ENCODE peak calls at places on chromosome 12, in four cellular contexts. One of them, this sample, is unnamed.

GRCh38 chr12:129607756-129608155 is 296.1 kb downstream of the TMEM132D start:
- DNase-seq in astrocyte of the spinal cord: peak; percentile 24
- DNase-seq in cardiac fibroblast: no peak
- DNase-seq in SK-N-SH: no peak
- DNase-seq in this sample: no peak

GRCh38 chr12:47770086-47770726 is 2.8 kb upstream of the SLC48A1 start:
- DNase-seq in astrocyte of the spinal cord: no peak
- DNase-seq in cardiac fibroblast: peak; percentile 63
- DNase-seq in SK-N-SH: no peak
- DNase-seq in this sample: peak; percentile 67

GRCh38 chr12:20946732-20947131 is 136.2 kb downstream of the SLCO1B3 start:
- DNase-seq in cardiac fibroblast: peak; percentile 1
- DNase-seq in astrocyte of the spinal cord: peak; percentile 29
- DNase-seq in SK-N-SH: peak; percentile 5
- DNase-seq in this sample: peak; percentile 12

GRCh38 chr12:6753772-6754356 is 923 bp upstream of the MLF2 start:
- DNase-seq in SK-N-SH: no peak
- DNase-seq in cardiac fibroblast: no peak
- DNase-seq in astrocyte of the spinal cord: no peak
- DNase-seq in this sample: no peak

GRCh38 chr12:80472912-80473500 is 29.0 kb downstream of the PTPRQ start:
- DNase-seq in cardiac fibroblast: peak; percentile 84
- DNase-seq in astrocyte of the spinal cord: peak; percentile 84
- DNase-seq in SK-N-SH: peak; percentile 20
- DNase-seq in this sample: peak; percentile 85

GRCh38 chr12:95984685-95985084 is 11.5 kb downstream of the HAL start:
- DNase-seq in SK-N-SH: no peak
- DNase-seq in cardiac fibroblast: no peak
- DNase-seq in astrocyte of the spinal cord: no peak
- DNase-seq in this sample: no peak

GRCh38 chr12:91576432-91576831 is 393.8 kb upstream of the DCN start:
- DNase-seq in SK-N-SH: no peak
- DNase-seq in cardiac fibroblast: no peak
- DNase-seq in astrocyte of the spinal cord: no peak
- DNase-seq in this sample: no peak

GRCh38 chr12:71871116-71871515 is 31.6 kb downstream of the TBC1D15 start:
- DNase-seq in astrocyte of the spinal cord: peak; percentile 48
- DNase-seq in cardiac fibroblast: peak; percentile 45
- DNase-seq in SK-N-SH: no peak
- DNase-seq in this sample: peak; percentile 55

GRCh38 chr12:124493809-124494750 is 73.3 kb downstream of the NCOR2 start:
- DNase-seq in astrocyte of the spinal cord: no peak
- DNase-seq in SK-N-SH: no peak
- DNase-seq in cardiac fibroblast: no peak
- DNase-seq in this sample: no peak

GRCh38 chr12:99985631-99986030 is 895 bp upstream of the ANKS1B start:
- DNase-seq in cardiac fibroblast: no peak
- DNase-seq in SK-N-SH: no peak
- DNase-seq in astrocyte of the spinal cord: no peak
- DNase-seq in this sample: no peak

GRCh38 chr12:93019911-93020224 is 90.8 kb upstream of the EEA1 start:
- DNase-seq in astrocyte of the spinal cord: no peak
- DNase-seq in cardiac fibroblast: no peak
- DNase-seq in SK-N-SH: no peak
- DNase-seq in this sample: no peak

GRCh38 chr12:93020225-93020997 is 91.3 kb upstream of the EEA1 start:
- DNase-seq in astrocyte of the spinal cord: no peak
- DNase-seq in SK-N-SH: no peak
- DNase-seq in cardiac fibroblast: no peak
- DNase-seq in this sample: no peak

GRCh38 chr12:93018610-93019009 is 89.5 kb upstream of the EEA1 start:
- DNase-seq in astrocyte of the spinal cord: no peak
- DNase-seq in cardiac fibroblast: no peak
- DNase-seq in SK-N-SH: no peak
- DNase-seq in this sample: no peak

GRCh38 chr12:93020998-93021597 is 92.0 kb upstream of the EEA1 start:
- DNase-seq in astrocyte of the spinal cord: no peak
- DNase-seq in SK-N-SH: no peak
- DNase-seq in cardiac fibroblast: peak; percentile 10
- DNase-seq in this sample: peak; percentile 23

DNA sequence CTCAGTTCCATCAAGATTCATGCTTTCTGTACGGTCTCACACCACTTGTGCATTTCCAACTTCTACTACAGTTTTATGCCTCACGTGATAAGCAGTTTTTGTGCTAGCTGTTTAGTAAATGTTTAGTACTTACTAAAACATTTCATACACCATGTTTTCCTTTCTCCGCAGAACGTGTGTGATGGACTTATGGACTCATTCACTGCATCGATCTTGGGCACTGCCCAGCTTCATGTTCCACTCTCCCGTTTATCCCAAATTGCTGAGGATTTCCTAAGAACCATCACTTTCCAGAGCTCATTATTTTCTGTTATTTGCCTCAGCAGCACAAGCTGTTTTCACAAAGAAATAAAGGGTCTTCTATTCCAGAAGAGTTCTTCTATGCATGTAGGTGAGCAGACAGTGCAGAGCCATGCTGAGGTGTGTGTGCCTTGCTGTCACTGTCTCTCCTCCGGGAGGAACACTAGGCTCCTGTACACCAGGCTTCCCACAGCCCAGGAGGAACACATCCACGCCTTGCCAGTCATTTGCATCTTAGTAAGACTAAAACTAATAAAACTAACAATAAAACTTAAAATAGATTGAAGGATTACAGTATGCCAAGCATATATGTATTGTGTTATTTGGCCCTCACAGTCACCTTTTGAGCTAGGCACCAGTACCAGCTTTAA is 90.3 kb upstream of the EEA1 start:
- DNase-seq in SK-N-SH: no peak
- DNase-seq in cardiac fibroblast: no peak
- DNase-seq in astrocyte of the spinal cord: no peak
- DNase-seq in this sample: no peak
- H3K4me3 ChIP-seq in SK-N-SH: no peak overlapping the region
- H3K4me3 ChIP-seq in cardiac fibroblast: no peak overlapping the region
- H3K4me3 ChIP-seq in astrocyte of the spinal cord: no peak overlapping the region
- H3K4me3 ChIP-seq in this sample: no peak overlapping the region

DNA sequence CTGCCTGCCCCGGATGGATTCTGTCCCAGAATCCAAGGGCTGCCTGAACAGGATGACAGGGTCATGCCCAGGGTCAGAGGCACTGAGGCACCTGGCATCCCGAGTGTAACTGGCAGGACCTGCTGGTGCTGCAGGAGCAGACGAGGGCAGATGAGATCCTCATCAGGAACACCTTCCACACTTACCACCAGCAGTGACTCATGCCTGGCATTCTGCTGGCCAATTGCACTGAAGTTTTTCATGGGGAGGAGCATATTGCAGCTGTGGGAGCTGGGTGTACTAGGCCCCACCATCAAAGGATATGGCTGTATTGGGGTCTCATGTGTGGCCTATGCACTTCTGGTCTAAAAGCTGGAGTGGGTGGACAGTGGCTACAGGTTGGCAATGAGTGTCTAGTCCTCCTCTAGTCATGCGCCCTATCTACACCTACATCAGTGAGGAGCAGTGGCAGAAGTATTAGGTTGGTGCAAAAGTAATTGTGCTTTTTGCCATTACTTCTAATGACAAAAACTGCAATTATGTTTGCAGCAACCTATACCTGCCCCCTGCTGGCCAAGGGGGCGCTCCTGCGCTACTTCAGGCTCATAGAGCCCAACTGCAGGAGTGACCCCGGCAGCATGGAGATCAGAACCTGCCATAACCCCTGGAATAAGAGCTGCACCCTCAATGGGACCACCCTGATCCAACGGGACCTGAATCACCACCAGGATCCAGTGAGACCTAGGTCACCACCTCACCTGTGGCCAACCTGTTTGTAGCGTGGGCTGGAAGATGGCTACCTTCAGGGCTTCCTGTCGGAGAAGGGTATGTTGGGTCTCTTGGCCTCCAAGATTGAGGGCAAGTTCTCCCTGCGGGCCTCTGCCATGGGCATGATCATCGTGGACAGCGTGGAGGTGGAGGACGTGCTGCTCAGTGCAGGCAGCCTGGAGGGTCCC is 8.0 kb upstream of the C12orf42 start:
- DNase-seq in cardiac fibroblast: no peak
- DNase-seq in astrocyte of the spinal cord: no peak
- DNase-seq in SK-N-SH: peak; percentile 54
- DNase-seq in this sample: no peak
- TF ChIP-seq CTCF in cardiac fibroblast: no peak
- TF ChIP-seq CTCF in astrocyte of the spinal cord: peak; percentile 19
- TF ChIP-seq CTCF in SK-N-SH: peak; percentile 39
- TF ChIP-seq CTCF in this sample: no peak

GRCh38 chr12:11723993-11724392 is 74.5 kb downstream of the ETV6 start:
- DNase-seq in cardiac fibroblast: peak; percentile 51
- DNase-seq in astrocyte of the spinal cord: peak; percentile 47
- DNase-seq in SK-N-SH: no peak
- DNase-seq in this sample: peak; percentile 15

GRCh38 chr12:11725616-11726015 is 76.1 kb downstream of the ETV6 start:
- DNase-seq in cardiac fibroblast: no peak
- DNase-seq in astrocyte of the spinal cord: no peak
- DNase-seq in SK-N-SH: no peak
- DNase-seq in this sample: no peak

GRCh38 chr12:11722578-11723138 is 73.2 kb downstream of the ETV6 start:
- DNase-seq in astrocyte of the spinal cord: no peak
- DNase-seq in SK-N-SH: no peak
- DNase-seq in cardiac fibroblast: no peak
- DNase-seq in this sample: no peak

GRCh38 chr12:11726659-11727058 is 77.2 kb downstream of the ETV6 start:
- DNase-seq in cardiac fibroblast: no peak
- DNase-seq in SK-N-SH: no peak
- DNase-seq in astrocyte of the spinal cord: no peak
- DNase-seq in this sample: no peak

DNA sequence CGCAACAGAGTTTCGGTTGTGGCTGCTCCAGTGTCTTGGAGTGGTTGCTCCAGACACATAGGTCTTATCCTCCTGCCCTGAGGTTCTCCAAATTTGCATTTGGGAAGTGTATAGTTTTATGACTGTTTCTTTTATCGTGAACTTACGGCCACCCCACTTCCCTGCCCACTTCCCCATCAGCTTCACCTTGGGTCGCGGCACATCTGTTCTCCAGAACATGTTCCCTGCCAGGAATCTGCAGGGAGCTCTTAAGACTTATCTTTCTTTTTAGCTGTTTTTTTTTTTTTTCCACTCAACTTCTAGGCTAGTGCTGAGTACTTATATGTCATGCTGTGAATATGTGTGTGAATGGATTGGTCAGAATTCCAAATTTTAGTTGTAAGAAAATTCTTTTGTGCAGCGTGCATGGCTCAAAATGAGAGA is 75.4 kb downstream of the ETV6 start:
- DNase-seq in SK-N-SH: no peak
- DNase-seq in cardiac fibroblast: peak; percentile 75
- DNase-seq in astrocyte of the spinal cord: peak; percentile 76
- DNase-seq in this sample: peak; percentile 73
- H3K4me3 ChIP-seq in SK-N-SH: no peak overlapping the region
- H3K4me3 ChIP-seq in cardiac fibroblast: no peak overlapping the region
- H3K4me3 ChIP-seq in astrocyte of the spinal cord: no peak overlapping the region
- H3K4me3 ChIP-seq in this sample: no peak overlapping the region

DNA sequence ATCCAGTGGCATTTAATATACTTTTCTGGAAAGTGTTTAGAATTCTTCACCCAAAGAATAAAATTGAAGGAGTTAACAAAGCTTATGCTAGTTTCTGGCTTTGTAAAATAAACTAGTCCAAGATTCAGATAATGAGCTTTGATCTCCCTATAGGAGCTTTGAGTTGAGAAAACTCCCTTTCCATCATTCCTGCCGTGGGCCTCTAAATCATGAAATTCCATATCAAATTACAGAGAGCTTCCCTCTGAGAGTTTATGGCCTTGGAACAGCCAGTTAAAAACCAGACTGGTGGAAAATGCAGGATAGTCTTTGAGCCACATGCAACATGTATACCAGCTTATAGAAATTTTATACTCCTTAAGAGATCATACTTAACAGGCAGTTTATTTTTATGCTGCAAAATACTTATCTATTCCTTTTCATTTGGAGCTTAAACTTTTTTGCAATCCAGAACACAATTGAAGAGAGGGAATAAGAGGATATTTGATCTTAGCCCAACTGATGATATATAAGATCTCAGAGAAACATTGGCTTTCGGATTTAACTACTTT is 175.8 kb upstream of the ATP2B1 start:
- DNase-seq in cardiac fibroblast: no peak
- DNase-seq in SK-N-SH: no peak
- DNase-seq in astrocyte of the spinal cord: peak; percentile 17
- DNase-seq in this sample: no peak
- TF ChIP-seq CTCF in cardiac fibroblast: no peak
- TF ChIP-seq CTCF in SK-N-SH: no peak
- TF ChIP-seq CTCF in astrocyte of the spinal cord: no peak
- TF ChIP-seq CTCF in this sample: no peak

GRCh38 chr12:46390881-46391280 is 18.3 kb upstream of the SLC38A2 start:
- DNase-seq in cardiac fibroblast: no peak
- DNase-seq in SK-N-SH: no peak
- DNase-seq in astrocyte of the spinal cord: no peak
- DNase-seq in this sample: no peak
- H3K4me3 ChIP-seq in cardiac fibroblast: no peak overlapping the region
- H3K4me3 ChIP-seq in SK-N-SH: no peak overlapping the region
- H3K4me3 ChIP-seq in astrocyte of the spinal cord: no peak overlapping the region
- H3K4me3 ChIP-seq in this sample: no peak overlapping the region

DNA sequence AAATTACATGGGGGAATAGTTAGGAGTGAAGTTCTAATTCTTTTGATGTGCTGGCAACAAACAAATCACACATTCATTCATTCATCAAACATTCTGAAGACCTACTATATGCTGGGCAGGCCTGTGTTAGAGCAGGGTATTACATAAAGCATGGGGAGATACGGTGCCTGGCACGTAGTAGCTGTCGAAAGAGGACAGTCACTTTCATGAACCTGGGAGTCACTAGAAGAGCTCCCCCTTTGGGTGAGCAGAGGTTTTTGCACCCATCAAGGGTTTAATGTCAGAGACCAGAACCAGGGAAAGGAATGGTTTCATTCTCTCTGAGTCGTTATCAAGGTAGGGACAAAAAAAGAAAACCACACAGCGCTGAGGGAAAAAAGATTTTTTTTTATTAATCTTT is 10.0 kb downstream of the LHX5 start:
- DNase-seq in astrocyte of the spinal cord: no peak
- DNase-seq in SK-N-SH: peak; percentile 68
- DNase-seq in cardiac fibroblast: peak; percentile 31
- DNase-seq in this sample: no peak
- TF ChIP-seq CTCF in astrocyte of the spinal cord: peak; percentile 67
- TF ChIP-seq CTCF in SK-N-SH: peak; percentile 38
- TF ChIP-seq CTCF in cardiac fibroblast: peak; percentile 60
- TF ChIP-seq CTCF in this sample: peak; percentile 62

DNA sequence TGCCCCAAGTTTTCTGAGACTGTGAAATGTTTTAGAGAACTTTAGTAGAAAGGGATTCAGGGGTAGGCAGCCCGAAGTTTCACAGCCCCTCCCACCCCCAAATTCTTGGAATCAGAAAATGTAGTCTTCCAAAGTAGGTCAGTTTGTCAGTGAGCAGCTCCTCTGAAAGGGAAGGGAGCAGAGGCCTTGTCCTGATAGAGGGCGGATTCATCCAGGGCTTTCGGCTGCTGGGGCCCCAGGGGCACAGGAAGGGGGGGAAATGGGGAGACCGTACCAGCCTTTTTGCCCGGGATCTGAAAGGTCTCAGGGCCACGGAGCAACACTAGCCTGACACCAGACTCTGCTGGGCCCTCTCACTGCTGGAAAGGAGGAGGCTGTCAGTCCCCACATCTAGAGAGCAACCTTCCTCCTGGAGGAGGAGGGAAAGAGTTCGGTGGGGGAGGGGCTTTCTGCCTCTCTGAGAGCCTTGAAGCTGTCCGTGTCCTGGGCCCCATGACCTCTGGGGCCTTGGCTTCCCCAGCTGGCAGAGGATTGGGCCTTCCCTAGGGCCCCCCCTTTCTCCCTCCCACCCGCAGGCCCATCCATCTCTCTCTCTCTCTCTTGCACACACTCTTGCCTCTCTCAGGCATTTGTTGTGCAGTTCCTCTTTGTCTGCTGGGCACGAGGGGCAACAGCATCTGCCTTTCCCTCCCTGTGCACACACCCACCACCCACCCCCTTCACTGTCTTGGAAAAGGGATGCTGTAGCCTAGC is at the start of gene IKZF4:
- DNase-seq in SK-N-SH: peak; percentile 68
- DNase-seq in astrocyte of the spinal cord: peak; percentile 21
- DNase-seq in cardiac fibroblast: peak; percentile 85
- DNase-seq in this sample: peak; percentile 51
- H3K4me3 ChIP-seq in SK-N-SH: peak within 1 kb of the TSS; percentile 54
- H3K4me3 ChIP-seq in astrocyte of the spinal cord: peak within 1 kb of the TSS; percentile 26
- H3K4me3 ChIP-seq in cardiac fibroblast: peak within 1 kb of the TSS; percentile 32
- H3K4me3 ChIP-seq in this sample: peak within 1 kb of the TSS; percentile 53

This sample was measured in fibroblast of the aortic adventitia.